ENCODE peak calls at places on chromosomes 4 and X, in four cellular contexts. B, R, Q and V are unnamed samples.

GRCh38 chr4:26288308-26288982 is 32.4 kb upstream of the RBPJ start:
- DNase-seq in B (peak), R (peak), Q (no peak), V (peak)

GRCh38 chrX:150940844-150941495 is 42.2 kb upstream of the HMGB3 start:
- DNase-seq in B (no peak), R (no peak), Q (no peak), V (no peak)

GRCh38 chr4:153488006-153488718 is 22.0 kb downstream of the TMEM131L start:
- DNase-seq in B (no peak), R (no peak), Q (no peak), V (no peak)

GRCh38 chr4:38310446-38311043 is 350.3 kb downstream of the PTTG2 start:
- DNase-seq in B (no peak), R (no peak), Q (peak), V (no peak)

GRCh38 chr4:21507439-21507838 is 441.1 kb downstream of the KCNIP4 start:
- DNase-seq in B (peak), R (peak), Q (peak), V (peak)

GRCh38 chr4:91963489-91963888 is 340.3 kb upstream of the GRID2 start:
- DNase-seq in B (no peak), R (no peak), Q (no peak), V (peak)

GRCh38 chr4:11743236-11743635 is 314.5 kb upstream of the HS3ST1 start:
- DNase-seq in B (no peak), R (no peak), Q (no peak), V (no peak)

GRCh38 chrX:10617964-10618342 is 2.4 kb downstream of the MID1 start:
- DNase-seq in B (peak), R (no peak), Q (no peak), V (peak)

GRCh38 chrX:30702736-30703135 is 49.5 kb downstream of the GK start:
- DNase-seq in B (no peak), R (no peak), Q (no peak), V (no peak)

GRCh38 chr4:86034616-86035015 is 325.2 kb downstream of the MAPK10 start:
- DNase-seq in B (no peak), R (no peak), Q (no peak), V (no peak)

GRCh38 chr4:67250497-67250896 is 294.8 kb downstream of the CENPC start:
- DNase-seq in B (no peak), R (peak), Q (no peak), V (no peak)

GRCh38 chr4:61202638-61203495 is 2.7 kb downstream of the ADGRL3 start:
- DNase-seq in B (no peak), R (no peak), Q (peak), V (peak)

GRCh38 chrX:40169193-40170086 is 71.7 kb upstream of the BCOR start:
- DNase-seq in B (peak), R (peak), Q (peak), V (no peak)

GRCh38 chr4:37889849-37890500 is 909 bp upstream of the TBC1D1 start:
- DNase-seq in B (no peak), R (no peak), Q (peak), V (no peak)

GRCh38 chr4:76246852-76247251 is 4.7 kb upstream of the FAM47E start:
- DNase-seq in B (no peak), R (no peak), Q (no peak), V (no peak)

GRCh38 chr4:55675196-55675793 is 39.2 kb upstream of the NMU start:
- DNase-seq in B (no peak), R (peak), Q (no peak), V (no peak)

GRCh38 chrX:123860983-123861382 is 1.1 kb downstream of the XIAP start:
- DNase-seq in B (no peak), R (no peak), Q (no peak), V (no peak)

GRCh38 chr4:76658231-76659102 is 223.4 kb downstream of the SHROOM3 start:
- DNase-seq in B (no peak), R (no peak), Q (no peak), V (peak)

GRCh38 chrX:72097081-72097480 is 34.6 kb downstream of the RTL5 start:
- DNase-seq in B (no peak), R (peak), Q (no peak), V (no peak)

GRCh38 chr4:172573899-172574298 is 594.7 kb upstream of the GALNT7 start:
- DNase-seq in B (no peak), R (peak), Q (no peak), V (no peak)

GRCh38 chr4:11720292-11720691 is 291.6 kb upstream of the HS3ST1 start:
- DNase-seq in B (peak), R (peak), Q (peak), V (peak)

GRCh38 chr4:157014621-157015591 is 43.3 kb upstream of the PDGFC start:
- DNase-seq in B (no peak), R (no peak), Q (peak), V (peak)

GRCh38 chrX:15946783-15947550 is 92.4 kb upstream of the AP1S2 start:
- DNase-seq in B (peak), R (peak), Q (no peak), V (peak)

GRCh38 chrX:26851981-26852380 is 611.2 kb downstream of the PPP4R3C start:
- DNase-seq in B (no peak), R (peak), Q (peak), V (no peak)

GRCh38 chr4:119623025-119623424 is 5.6 kb downstream of the PDE5A start:
- DNase-seq in B (no peak), R (no peak), Q (no peak), V (no peak)

GRCh38 chr4:173382349-173382748 is 11.6 kb downstream of the SAP30 start:
- DNase-seq in B (no peak), R (no peak), Q (no peak), V (no peak)

GRCh38 chr4:15562114-15562513 is 92.4 kb downstream of the CC2D2A start:
- DNase-seq in B (no peak), R (no peak), Q (no peak), V (no peak)

GRCh38 chr4:119207051-119207450 is 5.5 kb upstream of the USP53 start:
- DNase-seq in B (no peak), R (no peak), Q (no peak), V (no peak)

GRCh38 chrX:21735038-21735752 is 22.7 kb downstream of the SMPX start:
- DNase-seq in B (no peak), R (no peak), Q (no peak), V (no peak)

GRCh38 chr4:85557016-85557901 is 82.3 kb downstream of the ARHGAP24 start:
- DNase-seq in B (no peak), R (peak), Q (no peak), V (no peak)

GRCh38 chrX:44432641-44433040 is 89.2 kb upstream of the EFHC2 start:
- DNase-seq in B (no peak), R (no peak), Q (peak), V (no peak)

GRCh38 chr4:69522554-69522953 is 26.8 kb upstream of the UGT2B4 start:
- DNase-seq in B (no peak), R (no peak), Q (no peak), V (no peak)

GRCh38 chr4:78737020-78737419 is 39.1 kb upstream of the BMP2K start:
- DNase-seq in B (no peak), R (peak), Q (no peak), V (no peak)

GRCh38 chr4:126733301-126733700 is 899.5 kb upstream of the INTU start:
- DNase-seq in B (no peak), R (no peak), Q (no peak), V (no peak)

GRCh38 chrX:118677318-118677717 is 50.1 kb upstream of the IL13RA1 start:
- DNase-seq in B (no peak), R (no peak), Q (no peak), V (no peak)

GRCh38 chrX:27085346-27085745 is 377.8 kb downstream of the PPP4R3C start:
- DNase-seq in B (no peak), R (no peak), Q (no peak), V (no peak)

GRCh38 chr4:184416913-184417734 is 57.2 kb downstream of the IRF2 start:
- DNase-seq in B (no peak), R (peak), Q (no peak), V (no peak)

DNA sequence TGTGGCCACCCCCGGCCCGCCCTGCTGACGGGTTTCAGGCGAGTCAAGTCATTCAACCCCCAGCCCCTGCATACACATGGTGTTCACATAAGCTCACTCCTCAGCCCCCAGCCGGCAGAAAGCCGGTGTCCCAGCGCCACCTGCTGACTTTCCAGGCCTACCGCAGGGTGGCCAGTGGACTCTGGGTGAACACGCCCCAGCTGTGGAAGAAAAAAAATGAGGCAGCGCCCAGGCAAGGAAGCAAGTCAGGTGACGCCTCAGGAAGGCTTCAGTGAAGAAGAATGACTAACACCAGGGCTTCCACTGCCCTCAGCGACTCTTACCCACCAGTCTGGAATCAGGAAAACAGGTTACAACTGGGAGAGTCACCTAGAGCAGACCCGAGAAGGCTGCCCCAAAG is 15.8 kb downstream of the BCAP31 start:
- DNase-seq in B (peak), R (peak), Q (peak), V (peak)
- TF ChIP-seq CTCF in B (peak), R (peak), Q (peak), V (peak)

DNA sequence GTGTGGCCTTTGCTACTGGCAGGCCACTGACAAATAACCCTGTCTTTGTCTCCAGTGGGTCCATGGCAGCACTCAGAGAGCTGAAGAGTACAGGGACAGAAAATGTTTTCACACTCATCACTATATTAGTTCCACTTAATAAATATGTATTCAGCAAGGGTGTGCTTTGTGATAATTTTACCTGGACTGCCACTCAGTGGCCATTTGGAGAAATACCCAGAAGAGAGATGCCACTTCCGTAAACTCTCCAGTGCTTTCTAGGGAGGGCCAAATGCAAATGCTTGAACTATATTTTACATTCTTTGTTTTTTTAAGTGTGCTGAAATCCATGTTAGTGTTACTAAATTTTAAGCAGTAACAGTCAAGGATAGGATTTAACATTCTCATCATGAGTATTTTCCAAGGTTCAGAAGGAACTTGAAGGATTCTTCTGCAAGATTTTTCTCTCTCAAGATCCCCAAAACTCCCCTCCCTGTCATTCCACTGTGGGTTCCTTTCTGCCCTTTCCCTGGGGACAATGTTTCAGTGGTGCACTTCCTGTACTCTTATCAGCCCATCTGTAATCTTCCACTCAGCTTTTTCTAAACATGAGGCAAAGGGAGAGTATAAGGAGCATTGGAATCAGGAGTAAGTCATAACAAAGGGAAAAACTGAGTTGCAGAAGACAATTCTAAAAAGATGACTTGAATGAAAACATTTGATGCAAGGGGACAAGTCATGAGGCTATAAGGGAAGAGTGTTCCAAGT is 46.0 kb downstream of the TFDP3 start:
- DNase-seq in B (peak), R (peak), Q (peak), V (peak)
- TF ChIP-seq CTCF in B (peak), R (peak), Q (peak), V (peak)

GRCh38 chr4:147407261-147408045 is 73.4 kb upstream of the EDNRA start:
- DNase-seq in B (peak), R (peak), Q (peak), V (no peak)

GRCh38 chr4:147408189-147408588 is 72.7 kb upstream of the EDNRA start:
- DNase-seq in B (no peak), R (no peak), Q (no peak), V (no peak)

GRCh38 chr4:147409350-147409749 is 71.5 kb upstream of the EDNRA start:
- DNase-seq in B (no peak), R (no peak), Q (no peak), V (no peak)
- TF ChIP-seq CTCF in B (no peak), R (no peak), Q (no peak), V (no peak)

DNA sequence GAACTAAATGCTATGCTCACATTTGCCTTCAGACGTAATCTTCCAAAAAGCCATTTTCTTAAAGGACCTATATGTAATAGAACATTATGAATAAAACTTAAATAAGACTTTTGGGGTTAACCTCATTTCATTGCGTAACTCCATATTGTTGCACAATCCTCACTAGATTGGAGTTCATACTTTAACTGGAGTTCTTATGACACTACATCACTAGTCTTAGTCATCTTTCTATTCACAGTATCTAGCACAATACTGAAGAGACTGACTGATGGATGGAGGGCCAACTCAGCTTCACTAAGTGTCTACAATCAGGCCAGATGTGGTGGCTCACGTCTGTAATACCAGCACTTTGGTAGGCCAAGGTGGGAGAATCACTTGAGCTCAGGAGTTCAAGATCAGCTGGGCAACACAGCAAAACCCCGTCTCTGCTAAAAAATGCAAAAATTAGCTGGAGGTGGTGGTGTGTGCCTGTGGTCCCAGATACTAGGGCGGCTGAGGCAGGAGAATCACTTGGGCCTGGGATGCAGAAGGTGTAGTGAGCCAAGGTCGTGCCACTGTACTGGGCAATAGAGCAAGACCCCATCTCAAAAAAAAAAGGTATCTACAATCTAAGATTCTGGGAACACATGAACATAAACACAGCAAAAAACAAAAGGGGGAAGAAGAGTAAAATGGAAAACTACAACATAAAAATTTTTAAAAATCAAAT is 80.8 kb upstream of the MAB21L2 start:
- DNase-seq in B (peak), R (peak), Q (no peak), V (peak)
- TF ChIP-seq CTCF in B (no peak), R (no peak), Q (no peak), V (no peak)

GRCh38 chrX:75155830-75156525 is at the start of gene ABCB7:
- DNase-seq in B (peak), R (peak), Q (peak), V (peak)
- TF ChIP-seq CTCF in B (no peak), R (no peak), Q (no peak), V (no peak)

GRCh38 chrX:121000589-121000988 is 15.0 kb upstream of the CT47A1 start:
- DNase-seq in B (peak), R (peak), Q (peak), V (peak)
- TF ChIP-seq CTCF in B (peak), R (no peak), Q (peak), V (no peak)